ENCODE peak calls at places on chromosome 12, in six cellular contexts. D is WTC11; V is pancreas; C is CD8-positive, alpha-beta memory T cell; N is lung; U is fibroblast of pulmonary artery. E is an unnamed sample.

GRCh38 chr12:27966870-27967269 is 5.7 kb downstream of the PTHLH start:
- DNase-seq in D (no peak), V (no peak), C (no peak), N (no peak), U (peak), E (no peak)

GRCh38 chr12:97556201-97556824 is 93.7 kb downstream of the RMST start:
- DNase-seq in D (no peak), V (no peak), C (no peak), N (peak), U (peak), E (no peak)

GRCh38 chr12:47767197-47767724 is 5.8 kb upstream of the SLC48A1 start:
- DNase-seq in D (peak), V (peak), C (peak), N (peak), U (peak), E (peak)

GRCh38 chr12:87756721-87757120 is 272.5 kb downstream of the C12orf50 start:
- DNase-seq in D (no peak), V (no peak), C (no peak), N (no peak), U (peak), E (no peak)

GRCh38 chr12:27279836-27280235 is 35.8 kb downstream of the STK38L start:
- DNase-seq in D (no peak), V (no peak), C (no peak), N (no peak), U (no peak), E (no peak)

GRCh38 chr12:46402861-46403731 is 30.5 kb upstream of the SLC38A2 start:
- DNase-seq in D (no peak), V (no peak), C (no peak), N (no peak), U (no peak), E (no peak)

GRCh38 chr12:29102739-29103138 is 46.3 kb upstream of the FAR2 start:
- DNase-seq in D (no peak), V (no peak), C (no peak), N (no peak), U (no peak), E (no peak)

GRCh38 chr12:16668198-16668597 is 62.2 kb upstream of the LMO3 start:
- DNase-seq in D (no peak), V (no peak), C (no peak), N (no peak), U (no peak), E (no peak)